ENCODE peak calls at places on chromosomes 1 and 21, in ten cellular contexts. One of them, this sample, is unnamed.

GRCh38 chr1:204837440-204838084 is 33.1 kb upstream of the NFASC start:
- DNase-seq in bronchial epithelial cell: peak; percentile 36
- DNase-seq in GM19239: no peak
- DNase-seq in brain pericyte: no peak
- DNase-seq in heart right ventricle: peak; percentile 57
- DNase-seq in BE2C: no peak
- DNase-seq in sigmoid colon: no peak
- DNase-seq in anterior cingulate cortex: no peak
- DNase-seq in Ammon's horn: peak; percentile 59
- DNase-seq in SK-N-DZ: peak; percentile 19
- DNase-seq in this sample: peak; percentile 23

GRCh38 chr1:42975038-42975437 is 16.4 kb upstream of the SLC2A1 start:
- DNase-seq in bronchial epithelial cell: no peak
- DNase-seq in GM19239: no peak
- DNase-seq in brain pericyte: no peak
- DNase-seq in heart right ventricle: no peak
- DNase-seq in BE2C: no peak
- DNase-seq in sigmoid colon: no peak
- DNase-seq in anterior cingulate cortex: no peak
- DNase-seq in Ammon's horn: no peak
- DNase-seq in SK-N-DZ: no peak
- DNase-seq in this sample: no peak

GRCh38 chr1:42937141-42937696 is 21.4 kb downstream of the SLC2A1 start:
- DNase-seq in bronchial epithelial cell: peak; percentile 98
- DNase-seq in GM19239: no peak
- DNase-seq in brain pericyte: no peak
- DNase-seq in heart right ventricle: no peak
- DNase-seq in BE2C: no peak
- DNase-seq in sigmoid colon: peak; percentile 37
- DNase-seq in anterior cingulate cortex: no peak
- DNase-seq in Ammon's horn: no peak
- DNase-seq in SK-N-DZ: no peak
- DNase-seq in this sample: no peak

GRCh38 chr1:178849932-178850331 is 20.9 kb downstream of the ANGPTL1 start:
- DNase-seq in bronchial epithelial cell: no peak
- DNase-seq in GM19239: no peak
- DNase-seq in brain pericyte: no peak
- DNase-seq in heart right ventricle: no peak
- DNase-seq in BE2C: no peak
- DNase-seq in sigmoid colon: no peak
- DNase-seq in anterior cingulate cortex: no peak
- DNase-seq in Ammon's horn: no peak
- DNase-seq in SK-N-DZ: no peak
- DNase-seq in this sample: no peak

GRCh38 chr1:25028587-25028909 is 98.5 kb upstream of the RUNX3 start:
- DNase-seq in bronchial epithelial cell: no peak
- DNase-seq in GM19239: no peak
- DNase-seq in brain pericyte: no peak
- DNase-seq in heart right ventricle: no peak
- DNase-seq in BE2C: no peak
- DNase-seq in sigmoid colon: no peak
- DNase-seq in anterior cingulate cortex: no peak
- DNase-seq in Ammon's horn: no peak
- DNase-seq in SK-N-DZ: no peak
- DNase-seq in this sample: no peak

GRCh38 chr1:210360852-210361477 is 32.3 kb downstream of the HHAT start:
- DNase-seq in bronchial epithelial cell: peak; percentile 53
- DNase-seq in GM19239: no peak
- DNase-seq in brain pericyte: peak; percentile 31
- DNase-seq in heart right ventricle: no peak
- DNase-seq in BE2C: no peak
- DNase-seq in sigmoid colon: no peak
- DNase-seq in anterior cingulate cortex: no peak
- DNase-seq in Ammon's horn: peak; percentile 78
- DNase-seq in SK-N-DZ: no peak
- DNase-seq in this sample: peak; percentile 69

GRCh38 chr1:106747791-106748190 is 308.7 kb upstream of the PRMT6 start:
- DNase-seq in bronchial epithelial cell: no peak
- DNase-seq in GM19239: no peak
- DNase-seq in brain pericyte: no peak
- DNase-seq in heart right ventricle: no peak
- DNase-seq in BE2C: no peak
- DNase-seq in sigmoid colon: no peak
- DNase-seq in anterior cingulate cortex: no peak
- DNase-seq in Ammon's horn: no peak
- DNase-seq in SK-N-DZ: no peak
- DNase-seq in this sample: no peak

GRCh38 chr1:161307892-161308638 is 1.7 kb downstream of the MPZ start:
- DNase-seq in bronchial epithelial cell: no peak
- DNase-seq in GM19239: no peak
- DNase-seq in brain pericyte: peak; percentile 47
- DNase-seq in heart right ventricle: no peak
- DNase-seq in BE2C: no peak
- DNase-seq in sigmoid colon: no peak
- DNase-seq in anterior cingulate cortex: no peak
- DNase-seq in Ammon's horn: no peak
- DNase-seq in SK-N-DZ: no peak
- DNase-seq in this sample: no peak

GRCh38 chr1:116255486-116255885 is 117.6 kb upstream of the ATP1A1 start:
- DNase-seq in bronchial epithelial cell: no peak
- DNase-seq in GM19239: no peak
- DNase-seq in brain pericyte: no peak
- DNase-seq in heart right ventricle: no peak
- DNase-seq in BE2C: no peak
- DNase-seq in sigmoid colon: no peak
- DNase-seq in anterior cingulate cortex: no peak
- DNase-seq in Ammon's horn: no peak
- DNase-seq in SK-N-DZ: no peak
- DNase-seq in this sample: no peak

GRCh38 chr21:26798856-26799751 is 46.1 kb downstream of the ADAMTS1 start:
- DNase-seq in bronchial epithelial cell: peak; percentile 69
- DNase-seq in GM19239: no peak
- DNase-seq in brain pericyte: no peak
- DNase-seq in heart right ventricle: no peak
- DNase-seq in BE2C: no peak
- DNase-seq in sigmoid colon: no peak
- DNase-seq in anterior cingulate cortex: no peak
- DNase-seq in Ammon's horn: no peak
- DNase-seq in SK-N-DZ: no peak
- DNase-seq in this sample: no peak

GRCh38 chr1:69671363-69672010 is 103.8 kb downstream of the LRRC7 start:
- DNase-seq in bronchial epithelial cell: no peak
- DNase-seq in GM19239: no peak
- DNase-seq in brain pericyte: no peak
- DNase-seq in heart right ventricle: no peak
- DNase-seq in BE2C: no peak
- DNase-seq in sigmoid colon: no peak
- DNase-seq in anterior cingulate cortex: no peak
- DNase-seq in Ammon's horn: peak; percentile 42
- DNase-seq in SK-N-DZ: no peak
- DNase-seq in this sample: no peak

GRCh38 chr1:8169364-8170058 is 143.4 kb upstream of the ERRFI1 start:
- DNase-seq in bronchial epithelial cell: peak; percentile 84
- DNase-seq in GM19239: peak; percentile 68
- DNase-seq in brain pericyte: no peak
- DNase-seq in heart right ventricle: peak; percentile 65
- DNase-seq in BE2C: peak; percentile 14
- DNase-seq in sigmoid colon: peak; percentile 92
- DNase-seq in anterior cingulate cortex: peak; percentile 33
- DNase-seq in Ammon's horn: peak; percentile 79
- DNase-seq in SK-N-DZ: peak; percentile 41
- DNase-seq in this sample: peak; percentile 52

GRCh38 chr21:45607021-45607921 is 36.3 kb upstream of the PCBP3 start:
- DNase-seq in bronchial epithelial cell: no peak
- DNase-seq in GM19239: no peak
- DNase-seq in brain pericyte: no peak
- DNase-seq in heart right ventricle: no peak
- DNase-seq in BE2C: no peak
- DNase-seq in sigmoid colon: no peak
- DNase-seq in anterior cingulate cortex: no peak
- DNase-seq in Ammon's horn: peak; percentile 41
- DNase-seq in SK-N-DZ: no peak
- DNase-seq in this sample: no peak

GRCh38 chr1:202858306-202858705 is 30.6 kb downstream of the RABIF start:
- DNase-seq in bronchial epithelial cell: no peak
- DNase-seq in GM19239: no peak
- DNase-seq in brain pericyte: no peak
- DNase-seq in heart right ventricle: peak; percentile 47
- DNase-seq in BE2C: no peak
- DNase-seq in sigmoid colon: peak; percentile 93
- DNase-seq in anterior cingulate cortex: no peak
- DNase-seq in Ammon's horn: no peak
- DNase-seq in SK-N-DZ: no peak
- DNase-seq in this sample: no peak

GRCh38 chr1:52678961-52679897 is 18.9 kb downstream of the COA7 start:
- DNase-seq in bronchial epithelial cell: no peak
- DNase-seq in GM19239: no peak
- DNase-seq in brain pericyte: no peak
- DNase-seq in heart right ventricle: no peak
- DNase-seq in BE2C: no peak
- DNase-seq in sigmoid colon: no peak
- DNase-seq in anterior cingulate cortex: no peak
- DNase-seq in Ammon's horn: no peak
- DNase-seq in SK-N-DZ: no peak
- DNase-seq in this sample: no peak

GRCh38 chr1:28370220-28371010 is 875 bp downstream of the PHACTR4 start:
- DNase-seq in bronchial epithelial cell: peak; percentile 39
- DNase-seq in GM19239: peak; percentile 32
- DNase-seq in brain pericyte: no peak
- DNase-seq in heart right ventricle: peak; percentile 16
- DNase-seq in BE2C: peak; percentile 24
- DNase-seq in sigmoid colon: peak; percentile 24
- DNase-seq in anterior cingulate cortex: peak; percentile 11
- DNase-seq in Ammon's horn: peak; percentile 23
- DNase-seq in SK-N-DZ: peak; percentile 56
- DNase-seq in this sample: peak; percentile 24

GRCh38 chr1:17176306-17177061 is 28.4 kb upstream of the PADI1 start:
- DNase-seq in bronchial epithelial cell: no peak
- DNase-seq in GM19239: no peak
- DNase-seq in brain pericyte: no peak
- DNase-seq in heart right ventricle: no peak
- DNase-seq in BE2C: no peak
- DNase-seq in sigmoid colon: no peak
- DNase-seq in anterior cingulate cortex: no peak
- DNase-seq in Ammon's horn: peak; percentile 48
- DNase-seq in SK-N-DZ: no peak
- DNase-seq in this sample: no peak

GRCh38 chr1:154442006-154442740 is 37.0 kb downstream of the IL6R start:
- DNase-seq in bronchial epithelial cell: no peak
- DNase-seq in GM19239: no peak
- DNase-seq in brain pericyte: no peak
- DNase-seq in heart right ventricle: no peak
- DNase-seq in BE2C: no peak
- DNase-seq in sigmoid colon: no peak
- DNase-seq in anterior cingulate cortex: no peak
- DNase-seq in Ammon's horn: no peak
- DNase-seq in SK-N-DZ: no peak
- DNase-seq in this sample: no peak

GRCh38 chr1:46065405-46065804 is 67.0 kb downstream of the PIK3R3 start:
- DNase-seq in bronchial epithelial cell: peak; percentile 27
- DNase-seq in GM19239: no peak
- DNase-seq in brain pericyte: no peak
- DNase-seq in heart right ventricle: no peak
- DNase-seq in BE2C: no peak
- DNase-seq in sigmoid colon: no peak
- DNase-seq in anterior cingulate cortex: no peak
- DNase-seq in Ammon's horn: no peak
- DNase-seq in SK-N-DZ: no peak
- DNase-seq in this sample: no peak

GRCh38 chr21:42148097-42148496 is 70.8 kb upstream of the ABCG1 start:
- DNase-seq in bronchial epithelial cell: no peak
- DNase-seq in GM19239: no peak
- DNase-seq in brain pericyte: no peak
- DNase-seq in heart right ventricle: no peak
- DNase-seq in BE2C: no peak
- DNase-seq in sigmoid colon: peak; percentile 5
- DNase-seq in anterior cingulate cortex: no peak
- DNase-seq in Ammon's horn: no peak
- DNase-seq in SK-N-DZ: no peak
- DNase-seq in this sample: no peak

GRCh38 chr1:32768110-32768857 is 48.9 kb downstream of the YARS1 start:
- DNase-seq in bronchial epithelial cell: no peak
- DNase-seq in GM19239: no peak
- DNase-seq in brain pericyte: no peak
- DNase-seq in heart right ventricle: no peak
- DNase-seq in BE2C: no peak
- DNase-seq in sigmoid colon: no peak
- DNase-seq in anterior cingulate cortex: no peak
- DNase-seq in Ammon's horn: no peak
- DNase-seq in SK-N-DZ: no peak
- DNase-seq in this sample: no peak

GRCh38 chr1:238451006-238451405 is 560.3 kb upstream of the ZP4 start:
- DNase-seq in bronchial epithelial cell: peak; percentile 1
- DNase-seq in GM19239: no peak
- DNase-seq in brain pericyte: no peak
- DNase-seq in heart right ventricle: no peak
- DNase-seq in BE2C: no peak
- DNase-seq in sigmoid colon: no peak
- DNase-seq in anterior cingulate cortex: no peak
- DNase-seq in Ammon's horn: no peak
- DNase-seq in SK-N-DZ: no peak
- DNase-seq in this sample: no peak

GRCh38 chr1:23916209-23917131 is 3.3 kb upstream of the CNR2 start:
- DNase-seq in bronchial epithelial cell: peak; percentile 71
- DNase-seq in GM19239: peak; percentile 65
- DNase-seq in brain pericyte: no peak
- DNase-seq in heart right ventricle: peak; percentile 56
- DNase-seq in BE2C: peak; percentile 72
- DNase-seq in sigmoid colon: peak; percentile 81
- DNase-seq in anterior cingulate cortex: peak; percentile 29
- DNase-seq in Ammon's horn: peak; percentile 62
- DNase-seq in SK-N-DZ: peak; percentile 74
- DNase-seq in this sample: peak; percentile 35

GRCh38 chr1:32339363-32339978 is 3.4 kb upstream of the MARCKSL1 start:
- DNase-seq in bronchial epithelial cell: peak; percentile 87
- DNase-seq in GM19239: no peak
- DNase-seq in brain pericyte: no peak
- DNase-seq in heart right ventricle: no peak
- DNase-seq in BE2C: no peak
- DNase-seq in sigmoid colon: no peak
- DNase-seq in anterior cingulate cortex: no peak
- DNase-seq in Ammon's horn: no peak
- DNase-seq in SK-N-DZ: no peak
- DNase-seq in this sample: no peak

GRCh38 chr1:71135571-71135970 is 54.7 kb upstream of the ZRANB2 start:
- DNase-seq in bronchial epithelial cell: no peak
- DNase-seq in GM19239: no peak
- DNase-seq in brain pericyte: no peak
- DNase-seq in heart right ventricle: no peak
- DNase-seq in BE2C: no peak
- DNase-seq in sigmoid colon: no peak
- DNase-seq in anterior cingulate cortex: no peak
- DNase-seq in Ammon's horn: no peak
- DNase-seq in SK-N-DZ: no peak
- DNase-seq in this sample: no peak

GRCh38 chr1:101122452-101123166 is 97.0 kb upstream of the DPH5 start:
- DNase-seq in bronchial epithelial cell: no peak
- DNase-seq in GM19239: no peak
- DNase-seq in brain pericyte: no peak
- DNase-seq in heart right ventricle: no peak
- DNase-seq in BE2C: no peak
- DNase-seq in sigmoid colon: no peak
- DNase-seq in anterior cingulate cortex: no peak
- DNase-seq in Ammon's horn: no peak
- DNase-seq in SK-N-DZ: no peak
- DNase-seq in this sample: no peak

GRCh38 chr1:147618771-147619170 is 51.6 kb downstream of the ACP6 start:
- DNase-seq in bronchial epithelial cell: no peak
- DNase-seq in GM19239: no peak
- DNase-seq in brain pericyte: no peak
- DNase-seq in heart right ventricle: no peak
- DNase-seq in BE2C: no peak
- DNase-seq in sigmoid colon: no peak
- DNase-seq in anterior cingulate cortex: no peak
- DNase-seq in Ammon's horn: no peak
- DNase-seq in SK-N-DZ: no peak
- DNase-seq in this sample: no peak

GRCh38 chr1:155079487-155080249 is 1.0 kb downstream of the EFNA3 start:
- DNase-seq in bronchial epithelial cell: no peak
- DNase-seq in GM19239: no peak
- DNase-seq in brain pericyte: no peak
- DNase-seq in heart right ventricle: no peak
- DNase-seq in BE2C: no peak
- DNase-seq in sigmoid colon: peak; percentile 67
- DNase-seq in anterior cingulate cortex: no peak
- DNase-seq in Ammon's horn: no peak
- DNase-seq in SK-N-DZ: peak; percentile 54
- DNase-seq in this sample: no peak

This sample was measured in midbrain.